ENCODE peak calls at places on chromosomes 1 and 21, in ten cellular contexts. N, B, T, V, M, P, W, J, S and Z are unnamed samples.

GRCh38 chr1:199272107-199272506 is 633.3 kb downstream of the PTPRC start:
- DNase-seq in N (no peak), B (peak), T (peak), V (peak), M (no peak), P (no peak), W (no peak), J (no peak), S (no peak), Z (no peak)

GRCh38 chr1:29732438-29732837 is 496.1 kb downstream of the PTPRU start:
- DNase-seq in N (no peak), B (no peak), T (no peak), V (no peak), M (no peak), P (no peak), W (no peak), J (no peak), S (no peak), Z (no peak)

GRCh38 chr1:53544731-53545515 is 85.7 kb downstream of the DMRTB1 start:
- DNase-seq in N (no peak), B (no peak), T (no peak), V (no peak), M (no peak), P (no peak), W (no peak), J (no peak), S (peak), Z (no peak)

GRCh38 chr1:214404154-214404553 is 123.2 kb downstream of the SMYD2 start:
- DNase-seq in N (no peak), B (peak), T (peak), V (no peak), M (no peak), P (no peak), W (no peak), J (no peak), S (no peak), Z (no peak)

GRCh38 chr1:13807213-13807612 is 107.2 kb downstream of the PRDM2 start:
- DNase-seq in N (peak), B (no peak), T (peak), V (peak), M (peak), P (peak), W (peak), J (peak), S (no peak), Z (peak)

GRCh38 chr1:7220007-7220406 is 434.8 kb downstream of the CAMTA1 start:
- DNase-seq in N (no peak), B (peak), T (peak), V (peak), M (no peak), P (no peak), W (no peak), J (no peak), S (no peak), Z (no peak)

GRCh38 chr21:28142692-28143091 is 850.0 kb downstream of the LTN1 start:
- DNase-seq in N (no peak), B (peak), T (peak), V (peak), M (no peak), P (no peak), W (no peak), J (no peak), S (no peak), Z (no peak)

GRCh38 chr1:222314839-222315238 is 233.1 kb downstream of the HHIPL2 start:
- DNase-seq in N (no peak), B (no peak), T (no peak), V (no peak), M (no peak), P (no peak), W (no peak), J (no peak), S (no peak), Z (no peak)

GRCh38 chr1:42195841-42196240 is 31.3 kb upstream of the GUCA2A start:
- DNase-seq in N (no peak), B (no peak), T (no peak), V (no peak), M (no peak), P (no peak), W (no peak), J (no peak), S (no peak), Z (no peak)

GRCh38 chr1:113142791-113143190 is 69.8 kb downstream of the LRIG2 start:
- DNase-seq in N (no peak), B (no peak), T (peak), V (peak), M (no peak), P (no peak), W (no peak), J (peak), S (no peak), Z (no peak)

GRCh38 chr1:198387587-198387986 is 152.9 kb downstream of the ATP6V1G3 start:
- DNase-seq in N (no peak), B (peak), T (no peak), V (peak), M (no peak), P (no peak), W (no peak), J (no peak), S (no peak), Z (no peak)

GRCh38 chr1:211468595-211468994 is 23.4 kb downstream of the RD3 start:
- DNase-seq in N (no peak), B (no peak), T (no peak), V (no peak), M (no peak), P (no peak), W (no peak), J (no peak), S (peak), Z (peak)

GRCh38 chr1:36475341-36475740 is 7.4 kb downstream of the CSF3R start:
- DNase-seq in N (no peak), B (no peak), T (no peak), V (no peak), M (no peak), P (no peak), W (no peak), J (no peak), S (no peak), Z (no peak)

GRCh38 chr1:228339766-228340685 is 66.6 kb downstream of the TRIM11 start:
- DNase-seq in N (no peak), B (no peak), T (no peak), V (no peak), M (no peak), P (peak), W (peak), J (no peak), S (peak), Z (no peak)

GRCh38 chr1:101613549-101613948 is 376.7 kb downstream of the S1PR1 start:
- DNase-seq in N (no peak), B (no peak), T (no peak), V (no peak), M (no peak), P (no peak), W (no peak), J (no peak), S (no peak), Z (no peak)

GRCh38 chr1:52365091-52365745 is 787 bp downstream of the CC2D1B start:
- DNase-seq in N (no peak), B (peak), T (peak), V (peak), M (no peak), P (peak), W (peak), J (no peak), S (peak), Z (no peak)

GRCh38 chr1:33074193-33074945 is 6.6 kb upstream of the AZIN2 start:
- DNase-seq in N (no peak), B (no peak), T (no peak), V (no peak), M (no peak), P (no peak), W (no peak), J (no peak), S (no peak), Z (no peak)

GRCh38 chr1:37875833-37876232 is 16.4 kb upstream of the MTF1 start:
- DNase-seq in N (no peak), B (no peak), T (no peak), V (peak), M (no peak), P (no peak), W (no peak), J (no peak), S (no peak), Z (no peak)

GRCh38 chr21:41048141-41048540 is 119.8 kb upstream of the BACE2 start:
- DNase-seq in N (no peak), B (no peak), T (no peak), V (no peak), M (no peak), P (no peak), W (no peak), J (no peak), S (no peak), Z (no peak)

GRCh38 chr1:48870596-48870995 is 93.9 kb upstream of the BEND5 start:
- DNase-seq in N (no peak), B (no peak), T (no peak), V (no peak), M (no peak), P (no peak), W (peak), J (peak), S (no peak), Z (no peak)

GRCh38 chr1:246144931-246145330 is 362.1 kb downstream of the SMYD3 start:
- DNase-seq in N (no peak), B (no peak), T (no peak), V (no peak), M (no peak), P (no peak), W (no peak), J (no peak), S (no peak), Z (no peak)

GRCh38 chr1:100308777-100309176 is 42.8 kb downstream of the RTCA start:
- DNase-seq in N (no peak), B (peak), T (peak), V (no peak), M (no peak), P (no peak), W (no peak), J (no peak), S (no peak), Z (no peak)

GRCh38 chr1:46622341-46622740 is 5.7 kb upstream of the MOB3C start:
- DNase-seq in N (no peak), B (peak), T (peak), V (peak), M (no peak), P (peak), W (no peak), J (no peak), S (peak), Z (peak)

GRCh38 chr1:81812712-81813111 is 12.0 kb downstream of the ADGRL2 start:
- DNase-seq in N (no peak), B (peak), T (peak), V (no peak), M (no peak), P (no peak), W (no peak), J (no peak), S (no peak), Z (no peak)

GRCh38 chr1:44719318-44719717 is 11.7 kb downstream of the RNU5D-1 start:
- DNase-seq in N (no peak), B (no peak), T (no peak), V (no peak), M (no peak), P (no peak), W (no peak), J (no peak), S (no peak), Z (no peak)

GRCh38 chr1:171257207-171258052 is 9.1 kb downstream of the FMO1 start:
- DNase-seq in N (no peak), B (no peak), T (peak), V (no peak), M (no peak), P (no peak), W (no peak), J (no peak), S (no peak), Z (no peak)

GRCh38 chr1:119687391-119688079 is 24.2 kb upstream of the PHGDH start:
- DNase-seq in N (no peak), B (no peak), T (no peak), V (no peak), M (no peak), P (peak), W (no peak), J (no peak), S (no peak), Z (no peak)

GRCh38 chr1:25711555-25712298 is 88.3 kb upstream of the SELENON start:
- DNase-seq in N (no peak), B (peak), T (peak), V (no peak), M (no peak), P (no peak), W (no peak), J (peak), S (peak), Z (no peak)

GRCh38 chr1:203464226-203464625 is 11.4 kb upstream of the PRELP start:
- DNase-seq in N (no peak), B (no peak), T (no peak), V (no peak), M (no peak), P (no peak), W (no peak), J (no peak), S (peak), Z (no peak)

GRCh38 chr1:203462143-203462542 is 13.5 kb upstream of the PRELP start:
- DNase-seq in N (no peak), B (no peak), T (no peak), V (no peak), M (no peak), P (no peak), W (no peak), J (no peak), S (no peak), Z (no peak)

GRCh38 chr1:203464743-203465142 is 10.9 kb upstream of the PRELP start:
- DNase-seq in N (no peak), B (no peak), T (no peak), V (no peak), M (no peak), P (no peak), W (no peak), J (no peak), S (peak), Z (no peak)

GRCh38 chr1:203462878-203463277 is 12.7 kb upstream of the PRELP start:
- DNase-seq in N (no peak), B (peak), T (peak), V (peak), M (no peak), P (no peak), W (no peak), J (no peak), S (peak), Z (no peak)

GRCh38 chr1:203463469-203464062 is 12.0 kb upstream of the PRELP start:
- DNase-seq in N (no peak), B (peak), T (peak), V (no peak), M (no peak), P (no peak), W (no peak), J (peak), S (no peak), Z (no peak)
- TF ChIP-seq CTCF in N (no peak), B (no peak), T (no peak), V (peak), M (no peak), P (peak), W (no peak), J (no peak), S (peak), Z (no peak)

GRCh38 chr1:213176341-213176740 is 125.3 kb downstream of the RPS6KC1 start:
- DNase-seq in N (no peak), B (no peak), T (no peak), V (no peak), M (no peak), P (no peak), W (no peak), J (no peak), S (no peak), Z (no peak)

GRCh38 chr1:213180833-213181232 is 129.8 kb downstream of the RPS6KC1 start:
- DNase-seq in N (no peak), B (no peak), T (no peak), V (no peak), M (no peak), P (no peak), W (no peak), J (no peak), S (no peak), Z (no peak)

GRCh38 chr1:213183036-213183672 is 132.1 kb downstream of the RPS6KC1 start:
- DNase-seq in N (no peak), B (no peak), T (no peak), V (no peak), M (no peak), P (no peak), W (no peak), J (no peak), S (no peak), Z (no peak)

DNA sequence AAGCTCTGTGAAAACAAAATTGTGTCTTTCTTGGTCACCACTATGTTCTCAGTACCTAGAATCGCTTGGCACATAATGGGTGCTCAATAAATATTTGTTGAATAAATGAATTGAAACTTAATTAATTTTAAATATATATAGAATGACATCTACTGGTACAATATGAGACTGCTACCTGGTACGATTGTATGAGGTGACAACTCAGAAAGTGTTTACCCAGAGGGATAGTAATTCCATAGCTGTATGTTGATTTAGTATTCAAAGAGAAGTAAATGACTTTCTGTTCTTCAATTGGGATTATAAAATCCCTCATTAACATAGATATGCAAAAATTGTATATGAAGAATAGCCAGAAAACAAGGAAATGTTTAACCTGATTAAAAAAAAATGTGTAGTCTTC is 128.7 kb downstream of the RPS6KC1 start:
- DNase-seq in N (no peak), B (no peak), T (no peak), V (no peak), M (no peak), P (no peak), W (no peak), J (no peak), S (no peak), Z (no peak)
- TF ChIP-seq CTCF in N (no peak), B (no peak), T (no peak), V (no peak), M (no peak), P (no peak), W (no peak), J (no peak), S (no peak), Z (no peak)

GRCh38 chr1:20701446-20701845 is 16.4 kb downstream of the KIF17 start:
- DNase-seq in N (no peak), B (no peak), T (no peak), V (no peak), M (no peak), P (no peak), W (no peak), J (no peak), S (no peak), Z (no peak)

GRCh38 chr1:20701847-20702246 is 16.0 kb downstream of the KIF17 start:
- DNase-seq in N (no peak), B (no peak), T (no peak), V (no peak), M (no peak), P (no peak), W (no peak), J (no peak), S (no peak), Z (no peak)

GRCh38 chr1:20702416-20702815 is 15.4 kb downstream of the KIF17 start:
- DNase-seq in N (no peak), B (peak), T (peak), V (no peak), M (no peak), P (no peak), W (no peak), J (no peak), S (no peak), Z (no peak)

GRCh38 chr1:20704390-20705301 is 13.2 kb downstream of the KIF17 start:
- DNase-seq in N (no peak), B (no peak), T (no peak), V (no peak), M (no peak), P (no peak), W (no peak), J (no peak), S (no peak), Z (no peak)

GRCh38 chr1:20703124-20703756 is 14.6 kb downstream of the KIF17 start:
- DNase-seq in N (no peak), B (no peak), T (no peak), V (no peak), M (no peak), P (no peak), W (no peak), J (no peak), S (no peak), Z (no peak)
- TF ChIP-seq CTCF in N (no peak), B (no peak), T (no peak), V (no peak), M (no peak), P (no peak), W (no peak), J (no peak), S (no peak), Z (no peak)

GRCh38 chr1:154145986-154146385 is 8.9 kb downstream of the NUP210L start:
- DNase-seq in N (no peak), B (no peak), T (no peak), V (no peak), M (no peak), P (no peak), W (no peak), J (no peak), S (no peak), Z (no peak)
- TF ChIP-seq CTCF in N (no peak), B (peak), T (peak), V (peak), M (peak), P (peak), W (peak), J (peak), S (no peak), Z (no peak)

GRCh38 chr1:201999625-202000238 is 10.7 kb upstream of the ELF3 start:
- DNase-seq in N (peak), B (peak), T (peak), V (no peak), M (peak), P (peak), W (peak), J (peak), S (no peak), Z (peak)
- TF ChIP-seq CTCF in N (peak), B (peak), T (peak), V (peak), M (peak), P (peak), W (peak), J (peak), S (peak), Z (peak)

GRCh38 chr1:68221001-68221970 is 11.0 kb downstream of the WLS start:
- DNase-seq in N (no peak), B (no peak), T (no peak), V (no peak), M (no peak), P (no peak), W (no peak), J (no peak), S (no peak), Z (no peak)

GRCh38 chr1:68223714-68224113 is 8.6 kb downstream of the WLS start:
- DNase-seq in N (no peak), B (no peak), T (no peak), V (no peak), M (no peak), P (no peak), W (no peak), J (no peak), S (no peak), Z (no peak)

GRCh38 chr1:68218485-68218884 is 13.8 kb downstream of the WLS start:
- DNase-seq in N (no peak), B (no peak), T (no peak), V (no peak), M (no peak), P (peak), W (peak), J (no peak), S (no peak), Z (no peak)

GRCh38 chr1:68221971-68222355 is 10.4 kb downstream of the WLS start:
- DNase-seq in N (no peak), B (peak), T (peak), V (peak), M (no peak), P (no peak), W (no peak), J (no peak), S (no peak), Z (no peak)

GRCh38 chr1:68220420-68220819 is 11.9 kb downstream of the WLS start:
- DNase-seq in N (no peak), B (no peak), T (no peak), V (no peak), M (no peak), P (no peak), W (no peak), J (no peak), S (no peak), Z (no peak)
- TF ChIP-seq CTCF in N (no peak), B (no peak), T (no peak), V (no peak), M (no peak), P (no peak), W (no peak), J (no peak), S (no peak), Z (no peak)

GRCh38 chr21:37496972-37497371 is 130.4 kb downstream of the DYRK1A start:
- DNase-seq in N (no peak), B (no peak), T (peak), V (no peak), M (no peak), P (no peak), W (no peak), J (no peak), S (no peak), Z (no peak)
- TF ChIP-seq CTCF in N (peak), B (peak), T (peak), V (no peak), M (peak), P (peak), W (no peak), J (no peak), S (no peak), Z (no peak)

DNA sequence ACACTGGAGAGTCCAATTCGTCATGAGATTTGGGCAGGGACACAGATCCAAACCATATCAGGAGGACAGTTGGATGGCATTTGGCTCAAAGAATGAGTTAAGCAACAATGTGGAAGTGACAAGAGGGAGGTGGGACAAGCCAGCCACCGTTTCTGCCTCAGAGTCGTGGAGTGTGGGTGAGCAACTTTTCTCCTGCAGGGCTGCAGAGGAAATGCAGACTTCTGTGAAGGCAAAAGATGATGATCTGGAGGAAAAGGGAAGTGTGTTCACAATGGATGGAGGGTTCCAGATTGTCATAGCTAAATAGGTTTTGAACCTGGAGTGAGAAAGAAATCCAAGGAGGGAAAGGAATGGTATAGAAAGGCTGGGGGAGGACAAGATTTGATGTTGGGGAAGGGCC is 16.4 kb upstream of the KANK4 start:
- DNase-seq in N (no peak), B (no peak), T (no peak), V (no peak), M (no peak), P (peak), W (no peak), J (no peak), S (no peak), Z (no peak)
- TF ChIP-seq CTCF in N (no peak), B (no peak), T (no peak), V (peak), M (no peak), P (no peak), W (no peak), J (no peak), S (no peak), Z (no peak)

GRCh38 chr1:24253569-24253968 is 65.6 kb upstream of the GRHL3 start:
- DNase-seq in N (no peak), B (no peak), T (no peak), V (no peak), M (no peak), P (peak), W (no peak), J (peak), S (no peak), Z (no peak)
- TF ChIP-seq CTCF in N (peak), B (no peak), T (no peak), V (no peak), M (no peak), P (peak), W (no peak), J (peak), S (no peak), Z (peak)